ENCODE peak calls at places on chromosomes 3 and 15, in nine cellular contexts. W is AG04449, B is progenitor cell of endocrine pancreas, U is psoas muscle, P is foreskin fibroblast, F is AG09309, D is AG04450, T is tibial artery, N is GM13976. L is an unnamed sample.
A peak's percentile ranks its signal among the peaks of the same experiment; 100 is the strongest.

GRCh38 chr3:143266936-143267335 is 147.4 kb downstream of the CHST2 start:
- DNase-seq in W (no peak), B (no peak), U (no peak), P (no peak), F (no peak), D (no peak), T (no peak), N (peak; percentile 16), L (no peak)

GRCh38 chr3:80350771-80351170 is 583.0 kb upstream of the ROBO1 start:
- DNase-seq in W (no peak), B (no peak), U (no peak), P (no peak), F (no peak), D (no peak), T (no peak), N (no peak), L (no peak)

GRCh38 chr3:143571548-143571947 is 276.7 kb downstream of the SLC9A9 start:
- DNase-seq in W (no peak), B (no peak), U (no peak), P (peak; percentile 48), F (peak; percentile 13), D (no peak), T (no peak), N (no peak), L (no peak)

GRCh38 chr15:55630921-55631320 is 42.8 kb upstream of the PYGO1 start:
- DNase-seq in W (no peak), B (no peak), U (peak; percentile 29), P (no peak), F (no peak), D (no peak), T (no peak), N (no peak), L (no peak)

GRCh38 chr3:191235331-191236314 is 36.6 kb downstream of the OSTN start:
- DNase-seq in W (no peak), B (no peak), U (no peak), P (peak; percentile 80), F (no peak), D (no peak), T (no peak), N (peak; percentile 74), L (no peak)

GRCh38 chr3:47916696-47917095 is 99.5 kb downstream of the MAP4 start:
- DNase-seq in W (no peak), B (no peak), U (no peak), P (no peak), F (no peak), D (no peak), T (no peak), N (no peak), L (no peak)

GRCh38 chr15:34851751-34852150 is 56.4 kb upstream of the ACTC1 start:
- DNase-seq in W (no peak), B (no peak), U (no peak), P (no peak), F (no peak), D (no peak), T (no peak), N (no peak), L (no peak)

GRCh38 chr3:123299581-123299980 is 97.8 kb downstream of the SEC22A start:
- DNase-seq in W (no peak), B (no peak), U (no peak), P (no peak), F (no peak), D (no peak), T (no peak), N (no peak), L (no peak)

GRCh38 chr3:22594990-22595389 is 608.1 kb upstream of the UBE2E2 start:
- DNase-seq in W (no peak), B (no peak), U (no peak), P (no peak), F (no peak), D (no peak), T (no peak), N (no peak), L (no peak)

GRCh38 chr3:134392336-134392983 is 18.2 kb upstream of the AMOTL2 start:
- DNase-seq in W (no peak), B (no peak), U (no peak), P (no peak), F (no peak), D (no peak), T (peak; percentile 86), N (no peak), L (no peak)

GRCh38 chr3:88149146-88149515 is 628 bp upstream of the C3orf38 start:
- DNase-seq in W (no peak), B (no peak), U (no peak), P (peak; percentile 49), F (no peak), D (no peak), T (peak; percentile 67), N (no peak), L (no peak)

GRCh38 chr3:176403531-176403930 is 793.8 kb downstream of the TBL1XR1 start:
- DNase-seq in W (no peak), B (no peak), U (no peak), P (no peak), F (no peak), D (no peak), T (no peak), N (no peak), L (no peak)

GRCh38 chr15:66422347-66422746 is 35.6 kb downstream of the MAP2K1 start:
- DNase-seq in W (no peak), B (no peak), U (no peak), P (no peak), F (no peak), D (no peak), T (no peak), N (no peak), L (no peak)

GRCh38 chr3:52873433-52874159 is 23.8 kb downstream of the STIMATE start:
- DNase-seq in W (no peak), B (no peak), U (no peak), P (no peak), F (peak; percentile 67), D (peak; percentile 49), T (no peak), N (no peak), L (no peak)

GRCh38 chr3:139937674-139938279 is 2.8 kb downstream of the CLSTN2 start:
- DNase-seq in W (no peak), B (no peak), U (peak; percentile 40), P (peak; percentile 72), F (peak; percentile 10), D (peak; percentile 1), T (no peak), N (peak; percentile 49), L (no peak)

GRCh38 chr15:92808611-92809063 is 91.5 kb upstream of the CHD2 start:
- DNase-seq in W (no peak), B (no peak), U (peak; percentile 63), P (peak; percentile 66), F (no peak), D (no peak), T (no peak), N (no peak), L (no peak)

GRCh38 chr15:74610302-74610951 is 5.2 kb upstream of the CLK3 start:
- DNase-seq in W (no peak), B (no peak), U (no peak), P (peak; percentile 48), F (no peak), D (no peak), T (no peak), N (no peak), L (no peak)

GRCh38 chr15:92462771-92463170 is 69.1 kb downstream of the ST8SIA2 start:
- DNase-seq in W (no peak), B (no peak), U (no peak), P (no peak), F (no peak), D (no peak), T (no peak), N (no peak), L (no peak)

GRCh38 chr3:23671901-23672589 is 133.7 kb upstream of the UBE2E1 start:
- DNase-seq in W (no peak), B (no peak), U (peak; percentile 14), P (peak; percentile 52), F (no peak), D (no peak), T (no peak), N (peak; percentile 31), L (no peak)
- TF ChIP-seq CTCF in W (no peak), B (no peak), U (no peak), P (no peak), F (no peak), D (no peak), T (no peak), N (no peak), L (no peak)

DNA sequence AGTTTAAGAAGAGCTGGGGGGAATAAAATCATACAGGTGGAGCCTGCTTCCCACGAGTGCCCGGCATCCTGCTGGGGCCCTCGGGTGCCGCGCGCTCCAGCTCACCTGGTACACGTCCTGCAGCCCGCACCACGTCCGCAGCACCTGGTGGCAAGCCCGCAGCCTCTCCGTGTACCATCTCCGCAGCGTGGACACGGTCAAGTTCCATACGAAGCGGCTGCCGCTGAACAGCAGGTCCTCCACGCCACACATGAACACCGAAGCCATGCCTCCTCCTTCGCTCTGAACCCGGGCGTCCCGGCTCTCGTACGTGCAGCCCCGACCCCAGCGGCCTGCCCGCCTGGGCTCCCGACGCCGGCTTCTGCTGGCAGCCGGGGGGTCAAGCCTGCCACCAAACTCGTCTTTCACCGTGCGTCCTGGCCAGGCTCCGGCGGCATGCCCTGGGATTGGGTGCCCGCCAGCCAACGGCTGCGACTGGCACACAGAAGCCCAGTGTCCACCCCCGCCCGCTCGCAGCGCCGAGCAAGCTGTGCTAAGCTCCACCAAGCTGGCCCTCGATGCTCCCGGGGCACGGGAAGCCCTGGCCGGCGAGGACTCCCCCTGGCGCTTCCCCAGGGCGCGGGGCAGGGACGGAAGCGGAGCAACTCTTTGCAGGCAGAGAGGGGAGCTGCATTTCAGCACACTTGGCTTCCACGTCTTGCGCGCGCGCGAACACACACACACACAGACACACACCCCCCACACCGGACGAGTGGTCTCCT is at the start of gene FRMD4B:
- DNase-seq in W (no peak), B (peak; percentile 34), U (peak; percentile 73), P (peak; percentile 62), F (no peak), D (no peak), T (peak; percentile 87), N (peak; percentile 73), L (no peak)
- TF ChIP-seq CTCF in W (peak; percentile 55), B (peak; percentile 39), U (no peak), P (no peak), F (peak; percentile 51), D (no peak), T (no peak), N (peak; percentile 33), L (no peak)

GRCh38 chr3:10855871-10856662 is 40.0 kb downstream of the SLC6A11 start:
- DNase-seq in W (no peak), B (no peak), U (no peak), P (no peak), F (no peak), D (no peak), T (no peak), N (no peak), L (no peak)
- TF ChIP-seq CTCF in W (peak; percentile 12), B (peak; percentile 59), U (peak; percentile 5), P (peak; percentile 16), F (peak; percentile 43), D (peak; percentile 36), T (no peak), N (no peak), L (no peak)

GRCh38 chr15:60275624-60276023 is 122.2 kb downstream of the ANXA2 start:
- DNase-seq in W (no peak), B (no peak), U (no peak), P (no peak), F (no peak), D (no peak), T (no peak), N (no peak), L (no peak)

DNA sequence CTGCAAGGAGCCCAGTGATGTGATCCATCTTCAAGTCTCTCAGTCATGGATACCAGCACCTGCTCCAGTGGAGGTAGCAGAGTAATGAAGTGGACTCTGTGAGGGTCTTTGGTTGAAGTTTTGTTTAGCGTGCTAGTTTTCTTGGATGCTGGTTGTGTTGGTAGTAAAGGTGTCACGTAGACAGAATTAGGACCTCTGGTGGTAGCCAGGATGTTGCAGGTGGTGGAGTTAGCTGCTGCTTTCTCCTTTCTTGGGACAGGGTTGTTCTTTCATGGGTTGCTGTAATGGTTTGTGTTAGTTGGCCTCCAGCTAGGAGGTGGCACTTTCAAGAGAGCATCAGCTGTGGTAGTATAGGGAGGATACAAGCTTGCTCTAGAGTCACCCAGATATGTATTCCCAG is 125.2 kb downstream of the ANXA2 start:
- DNase-seq in W (no peak), B (no peak), U (no peak), P (no peak), F (no peak), D (no peak), T (no peak), N (no peak), L (no peak)
- TF ChIP-seq CTCF in W (no peak), B (peak; percentile 18), U (no peak), P (no peak), F (peak; percentile 0), D (no peak), T (no peak), N (no peak), L (no peak)

L was measured in omental fat pad.